ENCODE peak calls at places on chromosomes 1 and 21, in ten cellular contexts. S is activated T-cell treated with anti-CD3 and anti-CD28 coated beads for 24 hours; U is cerebellar cortex; X is DMS79 treated with DMSO at 0.1 percent for 48 hours; O is activated T-helper 1 cell treated with anti-CD3 and anti-CD28 coated beads, Interleukin-2, amount 50 U/mL, for 16 hours; A is naive thymus-derived CD4-positive, alpha-beta T cell; Z is gastrocnemius medialis; R is kidney glomerular epithelial cell; G is dorsolateral prefrontal cortex; W is HL-60. C is an unnamed sample.

GRCh38 chr1:119453021-119453420 is 38.1 kb downstream of the HSD3B2 start:
- DNase-seq in S (no peak), U (no peak), X (peak), O (no peak), A (no peak), Z (no peak), R (peak), G (no peak), W (no peak), C (peak)

GRCh38 chr1:67888707-67889106 is 55.4 kb upstream of the GNG12 start:
- DNase-seq in S (no peak), U (no peak), X (no peak), O (no peak), A (no peak), Z (no peak), R (peak), G (no peak), W (no peak), C (no peak)

GRCh38 chr21:45225041-45225740 is 62.5 kb downstream of the POFUT2 start:
- DNase-seq in S (no peak), U (peak), X (no peak), O (no peak), A (no peak), Z (no peak), R (no peak), G (no peak), W (no peak), C (no peak)

GRCh38 chr1:65208577-65208976 is 60.6 kb downstream of the AK4 start:
- DNase-seq in S (no peak), U (peak), X (no peak), O (no peak), A (no peak), Z (no peak), R (no peak), G (no peak), W (no peak), C (no peak)

GRCh38 chr1:53957231-53957818 is 11.2 kb downstream of the LRRC42 start:
- DNase-seq in S (no peak), U (no peak), X (peak), O (no peak), A (no peak), Z (no peak), R (peak), G (no peak), W (no peak), C (peak)

GRCh38 chr1:152042030-152042429 is 5.2 kb upstream of the S100A11 start:
- DNase-seq in S (no peak), U (no peak), X (no peak), O (no peak), A (no peak), Z (no peak), R (no peak), G (no peak), W (no peak), C (no peak)

GRCh38 chr1:109425902-109426277 is 358 bp downstream of the PSMA5 start:
- DNase-seq in S (no peak), U (no peak), X (no peak), O (peak), A (no peak), Z (no peak), R (no peak), G (no peak), W (peak), C (peak)

GRCh38 chr1:6359568-6360496 is 33.7 kb downstream of the ACOT7 start:
- DNase-seq in S (peak), U (no peak), X (peak), O (no peak), A (peak), Z (no peak), R (peak), G (no peak), W (peak), C (peak)

GRCh38 chr21:45865106-45865835 is 116.3 kb upstream of the COL6A1 start:
- DNase-seq in S (no peak), U (no peak), X (no peak), O (no peak), A (no peak), Z (no peak), R (no peak), G (no peak), W (no peak), C (peak)

GRCh38 chr1:112778136-112778535 is 63.0 kb upstream of the PPM1J start:
- DNase-seq in S (no peak), U (no peak), X (no peak), O (no peak), A (no peak), Z (no peak), R (no peak), G (no peak), W (no peak), C (no peak)

GRCh38 chr1:12088607-12089006 is 25.5 kb downstream of the TNFRSF8 start:
- DNase-seq in S (no peak), U (no peak), X (no peak), O (no peak), A (peak), Z (no peak), R (no peak), G (no peak), W (peak), C (no peak)

GRCh38 chr1:75543705-75544104 is 67.2 kb downstream of the SLC44A5 start:
- DNase-seq in S (no peak), U (no peak), X (no peak), O (no peak), A (no peak), Z (no peak), R (peak), G (no peak), W (no peak), C (no peak)

GRCh38 chr1:187474266-187474665 is 645.5 kb downstream of the PLA2G4A start:
- DNase-seq in S (no peak), U (no peak), X (no peak), O (no peak), A (no peak), Z (no peak), R (no peak), G (no peak), W (no peak), C (peak)

C was measured in kidney epithelial cell.